ENCODE peak calls at places on chromosomes 6 and 20, in seven cellular contexts. A is colonic mucosa, Q is left lung, D is breast epithelium, B is SK-N-SH, W is cardiac muscle cell, I is endodermal cell. C is an unnamed sample.

GRCh38 chr20:34302312-34302722 is 838 bp downstream of the AHCY start:
- DNase-seq in A (no peak), Q (no peak), D (no peak), B (no peak), W (no peak), I (no peak), C (no peak)

GRCh38 chr6:28137458-28138020 is 4.1 kb upstream of the ZKSCAN8 start:
- DNase-seq in A (no peak), Q (no peak), D (no peak), B (no peak), W (no peak), I (no peak), C (no peak)

GRCh38 chr6:132190097-132190814 is 211.0 kb downstream of the MOXD1 start:
- DNase-seq in A (no peak), Q (no peak), D (no peak), B (no peak), W (no peak), I (no peak), C (no peak)

GRCh38 chr6:21469213-21469612 is 124.3 kb upstream of the SOX4 start:
- DNase-seq in A (no peak), Q (no peak), D (no peak), B (no peak), W (no peak), I (no peak), C (no peak)

GRCh38 chr6:15593798-15594197 is 69.0 kb downstream of the DTNBP1 start:
- DNase-seq in A (no peak), Q (no peak), D (no peak), B (no peak), W (peak), I (no peak), C (no peak)

GRCh38 chr6:106324726-106325335 is 729 bp downstream of the ATG5 start:
- DNase-seq in A (no peak), Q (no peak), D (no peak), B (no peak), W (no peak), I (no peak), C (no peak)

GRCh38 chr6:11428895-11429294 is 108.7 kb upstream of the TMEM170B start:
- DNase-seq in A (no peak), Q (no peak), D (no peak), B (no peak), W (no peak), I (peak), C (no peak)

GRCh38 chr6:293185-294174 is 1.2 kb downstream of the DUSP22 start:
- DNase-seq in A (peak), Q (peak), D (no peak), B (no peak), W (peak), I (peak), C (no peak)

GRCh38 chr6:72246926-72247325 is 360.6 kb downstream of the RIMS1 start:
- DNase-seq in A (no peak), Q (no peak), D (no peak), B (peak), W (peak), I (peak), C (peak)

DNA sequence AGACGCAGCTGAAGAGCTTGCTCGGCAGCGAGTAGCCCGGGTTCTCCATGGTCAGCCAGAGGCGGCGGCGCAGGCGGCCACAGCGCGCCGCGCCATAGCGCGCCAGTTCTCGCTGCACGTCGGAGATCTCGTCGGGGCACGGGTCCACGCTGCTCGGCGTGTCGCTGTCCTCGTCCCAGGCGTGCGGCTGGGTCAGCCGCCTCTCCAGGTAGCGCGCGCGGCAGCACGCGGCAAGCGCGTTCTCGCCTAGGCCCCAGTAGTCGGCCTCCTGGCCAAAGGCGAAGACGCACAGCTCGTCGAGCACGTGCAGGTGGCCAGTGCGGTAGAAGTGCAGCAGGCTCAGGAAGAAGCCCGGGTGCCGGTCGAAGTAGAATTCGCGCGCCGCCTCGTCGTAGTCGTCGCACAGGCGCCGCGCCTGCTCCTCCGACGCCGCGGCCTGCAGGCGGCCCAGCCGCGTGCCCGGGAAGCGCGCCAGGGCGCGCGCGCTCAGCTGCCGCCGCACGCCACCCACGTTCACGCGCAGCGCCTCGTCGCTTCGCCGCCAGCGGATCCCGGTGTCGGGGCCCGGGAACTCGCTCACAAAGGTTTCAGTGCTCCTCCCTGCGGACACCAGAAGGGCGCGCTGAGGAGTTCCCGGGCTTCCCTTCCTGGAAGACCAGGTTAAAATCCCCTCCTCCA is 2.7 kb downstream of the KCNS1 start:
- DNase-seq in A (peak), Q (peak), D (no peak), B (peak), W (peak), I (peak), C (peak)
- TF ChIP-seq CTCF in A (peak), Q (no peak), D (no peak), B (no peak), W (peak), I (peak), C (peak)

GRCh38 chr20:3765171-3765887 is 2.2 kb downstream of the ADISSP start:
- DNase-seq in A (no peak), Q (no peak), D (no peak), B (no peak), W (no peak), I (peak), C (no peak)
- H3K4me3 ChIP-seq in A (no peak), Q (no peak), D (no peak), B (no peak), W (no peak), I (no peak), C (no peak)

GRCh38 chr20:50396623-50397022 is 113.6 kb upstream of the PTPN1 start:
- DNase-seq in A (no peak), Q (no peak), D (no peak), B (no peak), W (no peak), I (no peak), C (no peak)
- H3K27ac ChIP-seq in A (no peak), Q (no peak), D (peak), B (no peak), W (peak), I (no peak), C (no peak)

GRCh38 chr6:44272999-44273566 is 2.8 kb downstream of the TMEM151B start:
- DNase-seq in A (no peak), Q (no peak), D (no peak), B (peak), W (no peak), I (no peak), C (no peak)
- TF ChIP-seq CTCF in A (no peak), Q (no peak), D (no peak), B (no peak), W (no peak), I (no peak), C (no peak)

GRCh38 chr6:154538664-154539235 is 28.3 kb upstream of the CNKSR3 start:
- DNase-seq in A (no peak), Q (no peak), D (no peak), B (no peak), W (no peak), I (no peak), C (no peak)
- H3K4me3 ChIP-seq in A (no peak), Q (no peak), D (no peak), B (no peak), W (no peak), I (no peak), C (no peak)

DNA sequence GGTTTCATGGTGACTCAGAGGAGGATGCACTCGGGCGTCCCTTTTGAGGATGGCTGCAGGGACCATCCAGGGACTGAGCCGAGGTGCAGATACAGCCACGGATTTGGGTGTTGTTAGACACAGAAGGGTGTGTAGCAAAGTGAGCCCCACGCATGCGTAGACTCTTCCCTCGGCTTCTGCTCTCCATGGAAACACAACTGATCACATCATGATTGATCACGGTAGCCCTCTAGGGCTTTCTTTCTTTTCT is 606 bp upstream of the ULBP1 start:
- DNase-seq in A (peak), Q (no peak), D (no peak), B (no peak), W (no peak), I (peak), C (peak)
- H3K27ac ChIP-seq in A (no peak), Q (peak), D (no peak), B (no peak), W (no peak), I (peak), C (no peak)

GRCh38 chr20:38538789-38539188 is 42.2 kb upstream of the ADIG start:
- DNase-seq in A (no peak), Q (no peak), D (no peak), B (no peak), W (no peak), I (no peak), C (no peak)

GRCh38 chr20:38534756-38535155 is 46.2 kb upstream of the ADIG start:
- DNase-seq in A (no peak), Q (no peak), D (no peak), B (no peak), W (no peak), I (no peak), C (no peak)

GRCh38 chr20:38537176-38537575 is 43.8 kb upstream of the ADIG start:
- DNase-seq in A (no peak), Q (no peak), D (no peak), B (no peak), W (no peak), I (no peak), C (no peak)

DNA sequence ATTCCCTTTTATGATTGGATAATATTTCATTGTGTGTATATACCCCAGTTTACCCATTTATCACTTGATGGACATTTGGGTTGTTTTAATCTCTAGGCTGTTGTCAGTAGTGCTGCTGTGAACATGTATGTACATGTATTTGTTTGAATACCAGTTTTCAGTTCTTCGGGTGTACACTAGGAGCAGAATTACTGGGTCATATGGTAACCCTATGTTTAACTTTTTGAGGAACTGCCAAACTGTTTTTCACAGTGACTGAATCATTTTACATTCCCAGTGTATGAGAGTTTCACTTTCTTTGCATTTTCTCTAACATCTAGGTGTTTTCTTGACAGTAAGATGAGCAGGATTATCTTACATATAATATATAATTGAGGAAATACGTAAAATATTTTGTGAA is 44.7 kb upstream of the ADIG start:
- DNase-seq in A (no peak), Q (no peak), D (no peak), B (no peak), W (no peak), I (no peak), C (no peak)
- TF ChIP-seq CTCF in A (no peak), Q (no peak), D (no peak), B (no peak), W (no peak), I (no peak), C (no peak)